ENCODE peak calls at places on chromosomes 5 and 9, in eight cellular contexts. One of them, this sample, is unnamed.

GRCh38 chr9:13267743-13268142 is 11.7 kb downstream of the MPDZ start:
- DNase-seq in GM12878: no peak
- DNase-seq in A673: peak
- DNase-seq in right lobe of liver: no peak
- DNase-seq in fibroblast of lung: peak
- DNase-seq in transverse colon: no peak
- DNase-seq in WERI-Rb-1: no peak
- DNase-seq in ovary: no peak
- DNase-seq in this sample: peak

GRCh38 chr5:151926186-151926585 is 1.5 kb upstream of the GLRA1 start:
- DNase-seq in transverse colon: no peak
- DNase-seq in right lobe of liver: no peak
- DNase-seq in ovary: no peak
- DNase-seq in GM12878: no peak
- DNase-seq in fibroblast of lung: no peak
- DNase-seq in WERI-Rb-1: peak
- DNase-seq in A673: no peak
- DNase-seq in this sample: no peak

GRCh38 chr9:124471761-124472160 is 21.5 kb downstream of the ADGRD2 start:
- DNase-seq in transverse colon: no peak
- DNase-seq in ovary: no peak
- DNase-seq in right lobe of liver: no peak
- DNase-seq in GM12878: no peak
- DNase-seq in fibroblast of lung: no peak
- DNase-seq in A673: no peak
- DNase-seq in WERI-Rb-1: no peak
- DNase-seq in this sample: no peak

GRCh38 chr5:61784337-61784736 is 452.3 kb downstream of the ZSWIM6 start:
- DNase-seq in fibroblast of lung: peak
- DNase-seq in A673: no peak
- DNase-seq in right lobe of liver: no peak
- DNase-seq in transverse colon: no peak
- DNase-seq in ovary: no peak
- DNase-seq in WERI-Rb-1: no peak
- DNase-seq in GM12878: no peak
- DNase-seq in this sample: peak

GRCh38 chr5:592158-592557 is 20.0 kb upstream of the CEP72 start:
- DNase-seq in WERI-Rb-1: peak
- DNase-seq in ovary: no peak
- DNase-seq in right lobe of liver: peak
- DNase-seq in GM12878: no peak
- DNase-seq in A673: no peak
- DNase-seq in fibroblast of lung: no peak
- DNase-seq in transverse colon: no peak
- DNase-seq in this sample: no peak

GRCh38 chr9:105063665-105064247 is 135.8 kb upstream of the ABCA1 start:
- DNase-seq in WERI-Rb-1: no peak
- DNase-seq in A673: no peak
- DNase-seq in fibroblast of lung: peak
- DNase-seq in GM12878: no peak
- DNase-seq in right lobe of liver: no peak
- DNase-seq in transverse colon: peak
- DNase-seq in ovary: peak
- DNase-seq in this sample: peak

GRCh38 chr5:31783246-31783645 is 144.3 kb downstream of the PDZD2 start:
- DNase-seq in GM12878: no peak
- DNase-seq in right lobe of liver: no peak
- DNase-seq in A673: no peak
- DNase-seq in fibroblast of lung: no peak
- DNase-seq in WERI-Rb-1: no peak
- DNase-seq in transverse colon: no peak
- DNase-seq in ovary: no peak
- DNase-seq in this sample: no peak

GRCh38 chr5:150122158-150122510 is 33.5 kb downstream of the PDGFRB start:
- DNase-seq in transverse colon: peak
- DNase-seq in A673: no peak
- DNase-seq in right lobe of liver: no peak
- DNase-seq in GM12878: no peak
- DNase-seq in fibroblast of lung: no peak
- DNase-seq in ovary: peak
- DNase-seq in WERI-Rb-1: no peak
- DNase-seq in this sample: no peak

GRCh38 chr9:31807574-31808256 is 576.7 kb upstream of the ACO1 start:
- DNase-seq in fibroblast of lung: no peak
- DNase-seq in transverse colon: no peak
- DNase-seq in right lobe of liver: no peak
- DNase-seq in WERI-Rb-1: no peak
- DNase-seq in ovary: no peak
- DNase-seq in GM12878: no peak
- DNase-seq in A673: peak
- DNase-seq in this sample: no peak

GRCh38 chr5:82011761-82012160 is 39.9 kb downstream of the ATG10 start:
- DNase-seq in fibroblast of lung: peak
- DNase-seq in A673: no peak
- DNase-seq in WERI-Rb-1: no peak
- DNase-seq in transverse colon: no peak
- DNase-seq in GM12878: no peak
- DNase-seq in ovary: no peak
- DNase-seq in right lobe of liver: no peak
- DNase-seq in this sample: peak

GRCh38 chr5:150434502-150434901 is 15.0 kb downstream of the RPS14 start:
- DNase-seq in GM12878: no peak
- DNase-seq in A673: no peak
- DNase-seq in ovary: no peak
- DNase-seq in transverse colon: no peak
- DNase-seq in fibroblast of lung: peak
- DNase-seq in WERI-Rb-1: peak
- DNase-seq in right lobe of liver: no peak
- DNase-seq in this sample: peak

GRCh38 chr9:121802753-121803152 is 151.3 kb downstream of the DAB2IP start:
- DNase-seq in GM12878: no peak
- DNase-seq in A673: no peak
- DNase-seq in transverse colon: no peak
- DNase-seq in WERI-Rb-1: no peak
- DNase-seq in right lobe of liver: no peak
- DNase-seq in fibroblast of lung: no peak
- DNase-seq in ovary: no peak
- DNase-seq in this sample: no peak

GRCh38 chr5:13662646-13663045 is 281.8 kb downstream of the DNAH5 start:
- DNase-seq in ovary: no peak
- DNase-seq in right lobe of liver: no peak
- DNase-seq in fibroblast of lung: peak
- DNase-seq in GM12878: no peak
- DNase-seq in A673: no peak
- DNase-seq in WERI-Rb-1: no peak
- DNase-seq in transverse colon: no peak
- DNase-seq in this sample: peak

GRCh38 chr5:177310757-177311173 is 933 bp downstream of the MXD3 start:
- DNase-seq in GM12878: no peak
- DNase-seq in right lobe of liver: no peak
- DNase-seq in WERI-Rb-1: no peak
- DNase-seq in ovary: no peak
- DNase-seq in transverse colon: peak
- DNase-seq in fibroblast of lung: no peak
- DNase-seq in A673: peak
- DNase-seq in this sample: peak

GRCh38 chr9:80932181-80932580 is 757.2 kb downstream of the TLE1 start:
- DNase-seq in transverse colon: no peak
- DNase-seq in ovary: no peak
- DNase-seq in right lobe of liver: no peak
- DNase-seq in WERI-Rb-1: no peak
- DNase-seq in A673: peak
- DNase-seq in fibroblast of lung: no peak
- DNase-seq in GM12878: no peak
- DNase-seq in this sample: no peak

GRCh38 chr5:89034588-89034987 is 151.6 kb upstream of the MEF2C start:
- DNase-seq in WERI-Rb-1: no peak
- DNase-seq in ovary: no peak
- DNase-seq in GM12878: no peak
- DNase-seq in right lobe of liver: no peak
- DNase-seq in A673: no peak
- DNase-seq in fibroblast of lung: peak
- DNase-seq in transverse colon: no peak
- DNase-seq in this sample: no peak

GRCh38 chr5:93915142-93915553 is 173.7 kb upstream of the POU5F2 start:
- DNase-seq in GM12878: peak
- DNase-seq in transverse colon: no peak
- DNase-seq in ovary: no peak
- DNase-seq in fibroblast of lung: peak
- DNase-seq in WERI-Rb-1: no peak
- DNase-seq in A673: peak
- DNase-seq in right lobe of liver: no peak
- DNase-seq in this sample: peak

GRCh38 chr9:108397286-108397685 is 458.5 kb downstream of the ACTL7B start:
- DNase-seq in GM12878: no peak
- DNase-seq in A673: no peak
- DNase-seq in right lobe of liver: no peak
- DNase-seq in fibroblast of lung: no peak
- DNase-seq in WERI-Rb-1: no peak
- DNase-seq in ovary: no peak
- DNase-seq in transverse colon: no peak
- DNase-seq in this sample: no peak

GRCh38 chr9:108394726-108395125 is 461.1 kb downstream of the ACTL7B start:
- DNase-seq in A673: no peak
- DNase-seq in ovary: no peak
- DNase-seq in fibroblast of lung: no peak
- DNase-seq in WERI-Rb-1: no peak
- DNase-seq in GM12878: no peak
- DNase-seq in transverse colon: no peak
- DNase-seq in right lobe of liver: no peak
- DNase-seq in this sample: no peak

GRCh38 chr9:108396618-108397017 is 459.2 kb downstream of the ACTL7B start:
- DNase-seq in A673: no peak
- DNase-seq in ovary: no peak
- DNase-seq in right lobe of liver: no peak
- DNase-seq in WERI-Rb-1: no peak
- DNase-seq in transverse colon: no peak
- DNase-seq in fibroblast of lung: no peak
- DNase-seq in GM12878: no peak
- DNase-seq in this sample: no peak

GRCh38 chr9:108396193-108396592 is 459.6 kb downstream of the ACTL7B start:
- DNase-seq in WERI-Rb-1: no peak
- DNase-seq in right lobe of liver: no peak
- DNase-seq in transverse colon: peak
- DNase-seq in GM12878: no peak
- DNase-seq in fibroblast of lung: no peak
- DNase-seq in A673: no peak
- DNase-seq in ovary: no peak
- DNase-seq in this sample: no peak

GRCh38 chr9:108400267-108400666 is 455.5 kb downstream of the ACTL7B start:
- DNase-seq in GM12878: no peak
- DNase-seq in A673: no peak
- DNase-seq in right lobe of liver: no peak
- DNase-seq in fibroblast of lung: peak
- DNase-seq in ovary: no peak
- DNase-seq in transverse colon: no peak
- DNase-seq in WERI-Rb-1: no peak
- DNase-seq in this sample: no peak
- TF ChIP-seq CTCF in GM12878: no peak
- TF ChIP-seq CTCF in A673: no peak
- TF ChIP-seq CTCF in right lobe of liver: no peak
- TF ChIP-seq CTCF in fibroblast of lung: no peak
- TF ChIP-seq CTCF in ovary: no peak
- TF ChIP-seq CTCF in transverse colon: no peak
- TF ChIP-seq CTCF in WERI-Rb-1: no peak
- TF ChIP-seq CTCF in this sample: no peak

DNA sequence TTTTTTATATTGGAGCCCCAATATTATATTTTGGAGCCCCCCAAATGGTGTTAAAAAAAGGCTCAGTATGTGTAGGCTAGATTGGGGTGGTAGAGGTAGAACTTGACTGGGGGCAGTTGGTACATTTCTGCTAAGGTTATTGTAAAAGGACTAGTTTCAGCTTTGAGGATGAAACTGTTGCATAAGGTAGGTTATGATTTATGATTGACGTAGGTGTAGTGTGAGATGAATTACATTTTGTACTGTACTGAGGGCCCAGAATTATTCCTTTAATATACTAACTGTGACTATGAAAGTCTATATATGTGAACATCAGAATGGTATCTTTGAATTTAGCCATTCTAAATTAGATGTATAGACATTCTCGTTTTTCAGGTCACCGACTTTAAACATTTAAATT is 3.6 kb downstream of the RIC1 start:
- DNase-seq in A673: no peak
- DNase-seq in transverse colon: no peak
- DNase-seq in right lobe of liver: no peak
- DNase-seq in GM12878: no peak
- DNase-seq in WERI-Rb-1: no peak
- DNase-seq in ovary: no peak
- DNase-seq in fibroblast of lung: no peak
- DNase-seq in this sample: no peak
- H3K4me3 ChIP-seq in A673: no peak
- H3K4me3 ChIP-seq in transverse colon: no peak
- H3K4me3 ChIP-seq in right lobe of liver: no peak
- H3K4me3 ChIP-seq in GM12878: peak
- H3K4me3 ChIP-seq in WERI-Rb-1: no peak
- H3K4me3 ChIP-seq in ovary: no peak
- H3K4me3 ChIP-seq in fibroblast of lung: no peak
- H3K4me3 ChIP-seq in this sample: no peak

GRCh38 chr9:130157079-130157478 is 15.1 kb upstream of the NCS1 start:
- DNase-seq in A673: no peak
- DNase-seq in right lobe of liver: no peak
- DNase-seq in GM12878: no peak
- DNase-seq in ovary: no peak
- DNase-seq in WERI-Rb-1: no peak
- DNase-seq in transverse colon: no peak
- DNase-seq in fibroblast of lung: no peak
- DNase-seq in this sample: no peak

GRCh38 chr9:130154816-130155215 is 17.4 kb upstream of the NCS1 start:
- DNase-seq in fibroblast of lung: no peak
- DNase-seq in GM12878: no peak
- DNase-seq in ovary: no peak
- DNase-seq in transverse colon: no peak
- DNase-seq in right lobe of liver: no peak
- DNase-seq in WERI-Rb-1: no peak
- DNase-seq in A673: no peak
- DNase-seq in this sample: no peak

GRCh38 chr9:130155647-130156046 is 16.6 kb upstream of the NCS1 start:
- DNase-seq in GM12878: no peak
- DNase-seq in A673: no peak
- DNase-seq in WERI-Rb-1: no peak
- DNase-seq in fibroblast of lung: no peak
- DNase-seq in transverse colon: no peak
- DNase-seq in ovary: no peak
- DNase-seq in right lobe of liver: no peak
- DNase-seq in this sample: no peak

GRCh38 chr9:130159057-130159456 is 13.1 kb upstream of the NCS1 start:
- DNase-seq in ovary: no peak
- DNase-seq in right lobe of liver: peak
- DNase-seq in GM12878: no peak
- DNase-seq in fibroblast of lung: no peak
- DNase-seq in A673: no peak
- DNase-seq in WERI-Rb-1: no peak
- DNase-seq in transverse colon: no peak
- DNase-seq in this sample: no peak

GRCh38 chr9:130156672-130157071 is 15.5 kb upstream of the NCS1 start:
- DNase-seq in transverse colon: no peak
- DNase-seq in A673: no peak
- DNase-seq in WERI-Rb-1: peak
- DNase-seq in right lobe of liver: no peak
- DNase-seq in GM12878: no peak
- DNase-seq in ovary: no peak
- DNase-seq in fibroblast of lung: no peak
- DNase-seq in this sample: no peak
- TF ChIP-seq CTCF in transverse colon: peak
- TF ChIP-seq CTCF in A673: no peak
- TF ChIP-seq CTCF in WERI-Rb-1: peak
- TF ChIP-seq CTCF in right lobe of liver: no peak
- TF ChIP-seq CTCF in GM12878: no peak
- TF ChIP-seq CTCF in ovary: no peak
- TF ChIP-seq CTCF in fibroblast of lung: no peak
- TF ChIP-seq CTCF in this sample: no peak

GRCh38 chr5:65034029-65034781 is 265.5 kb downstream of the CWC27 start:
- DNase-seq in transverse colon: no peak
- DNase-seq in fibroblast of lung: no peak
- DNase-seq in A673: no peak
- DNase-seq in ovary: no peak
- DNase-seq in right lobe of liver: peak
- DNase-seq in GM12878: no peak
- DNase-seq in WERI-Rb-1: peak
- DNase-seq in this sample: peak
- H3K4me3 ChIP-seq in transverse colon: no peak
- H3K4me3 ChIP-seq in fibroblast of lung: no peak
- H3K4me3 ChIP-seq in A673: no peak
- H3K4me3 ChIP-seq in ovary: no peak
- H3K4me3 ChIP-seq in right lobe of liver: no peak
- H3K4me3 ChIP-seq in GM12878: no peak
- H3K4me3 ChIP-seq in WERI-Rb-1: no peak
- H3K4me3 ChIP-seq in this sample: no peak